ENCODE peak calls at places on chromosomes 6 and 20, in seven cellular contexts. I is transverse colon; E is CD4-positive, CD25-positive, alpha-beta regulatory T cell; K is mucosa of descending colon; D is tibial artery; W is neural progenitor cell; S is upper lobe of right lung. F is an unnamed sample. For H3K4me1, the result is how much of the 10 kb centered on the place peaks cover.

GRCh38 chr20:62577447-62577846 is 64.9 kb upstream of the SLCO4A1 start:
- DNase-seq in W (no peak), E (no peak), K (no peak), I (peak), D (no peak), S (no peak), F (no peak)

GRCh38 chr6:151160869-151161268 is 78.9 kb upstream of the AKAP12 start:
- DNase-seq in E (no peak), K (no peak), I (no peak), W (no peak), D (no peak), S (peak), F (peak)

GRCh38 chr6:143405381-143406154 is 44.9 kb downstream of the ADAT2 start:
- DNase-seq in K (no peak), E (no peak), D (no peak), I (no peak), S (no peak), W (no peak), F (no peak)

GRCh38 chr20:22526512-22527012 is 57.8 kb downstream of the FOXA2 start:
- DNase-seq in K (no peak), I (no peak), S (no peak), D (no peak), W (no peak), E (no peak), F (no peak)

GRCh38 chr20:60627751-60628565 is 624.1 kb upstream of the CDH4 start:
- DNase-seq in S (no peak), D (no peak), W (peak), E (no peak), K (no peak), I (no peak), F (peak)

GRCh38 chr6:35213824-35214756 is at the start of gene SCUBE3:
- DNase-seq in I (no peak), K (no peak), E (no peak), D (no peak), W (peak), S (peak), F (no peak)

GRCh38 chr6:133079901-133080300 is 161.3 kb upstream of the EYA4 start:
- DNase-seq in W (no peak), I (no peak), K (no peak), D (no peak), S (no peak), E (no peak), F (no peak)

GRCh38 chr6:169854813-169855212 is 103.4 kb downstream of the ERMARD start:
- DNase-seq in W (no peak), S (no peak), E (no peak), D (no peak), K (no peak), I (no peak), F (no peak)

GRCh38 chr20:7911586-7912330 is 28.5 kb downstream of the HAO1 start:
- DNase-seq in I (no peak), W (no peak), K (no peak), S (no peak), D (no peak), E (no peak), F (no peak)

DNA sequence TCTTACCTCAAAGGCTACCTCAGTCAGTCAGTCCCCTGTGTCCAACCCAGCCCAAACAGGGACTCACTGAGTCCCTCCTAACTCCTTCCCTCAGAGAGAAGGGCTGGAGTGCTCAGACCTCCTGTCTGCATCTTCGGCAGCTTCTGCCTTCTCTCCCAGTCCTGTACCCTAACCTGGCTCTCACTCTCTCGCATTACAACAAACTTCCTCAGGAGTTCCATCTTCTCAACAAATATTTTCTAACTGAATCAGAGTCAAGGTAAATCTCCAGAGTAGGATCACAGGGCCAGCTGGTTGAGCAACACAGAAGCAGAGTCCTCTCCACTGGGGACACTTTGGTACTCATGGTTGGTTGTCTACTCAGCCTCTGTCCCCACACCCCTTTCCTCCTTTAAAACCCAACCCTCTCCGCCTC is 92.3 kb downstream of the MRPL14 start:
- DNase-seq in D (no peak), I (no peak), E (no peak), K (no peak), S (peak), W (no peak), F (no peak)
- H3K4me3 ChIP-seq in D (no peak), I (no peak), E (no peak), K (no peak), S (no peak), W (no peak), F (no peak)

DNA sequence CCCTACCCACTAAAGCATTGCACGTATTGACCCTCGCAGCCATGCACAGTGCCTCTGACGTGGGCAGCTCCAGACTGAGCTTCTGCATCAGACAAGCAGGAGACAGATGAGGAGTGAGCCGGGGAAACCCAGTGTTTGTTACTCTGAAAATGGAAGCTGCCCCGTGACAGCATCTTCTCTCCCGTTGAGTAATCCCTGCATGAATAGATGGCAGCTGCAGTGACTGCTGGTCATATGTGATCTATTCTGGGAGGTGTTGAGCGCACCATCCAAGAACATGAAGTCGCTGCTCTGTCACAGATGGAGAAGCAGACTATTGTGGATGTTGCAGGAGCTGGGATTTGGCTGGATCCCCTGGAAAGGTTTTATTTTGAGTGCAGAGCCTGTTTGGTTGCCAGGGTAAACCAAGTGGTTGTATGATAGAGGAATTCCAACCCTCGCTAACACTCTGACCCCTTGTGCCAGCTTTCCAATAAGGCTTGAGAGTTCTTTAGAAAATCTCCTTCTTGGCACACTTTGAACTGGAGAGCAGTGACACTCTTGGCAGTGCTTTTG is 242.2 kb downstream of the NRN1 start:
- DNase-seq in D (peak), S (no peak), W (no peak), E (no peak), K (no peak), I (no peak), F (no peak)
- H3K4me1 ChIP-seq in D (under half), S (under half), W (under half), E (under half), K (under half), I (under half), F (under half)

DNA sequence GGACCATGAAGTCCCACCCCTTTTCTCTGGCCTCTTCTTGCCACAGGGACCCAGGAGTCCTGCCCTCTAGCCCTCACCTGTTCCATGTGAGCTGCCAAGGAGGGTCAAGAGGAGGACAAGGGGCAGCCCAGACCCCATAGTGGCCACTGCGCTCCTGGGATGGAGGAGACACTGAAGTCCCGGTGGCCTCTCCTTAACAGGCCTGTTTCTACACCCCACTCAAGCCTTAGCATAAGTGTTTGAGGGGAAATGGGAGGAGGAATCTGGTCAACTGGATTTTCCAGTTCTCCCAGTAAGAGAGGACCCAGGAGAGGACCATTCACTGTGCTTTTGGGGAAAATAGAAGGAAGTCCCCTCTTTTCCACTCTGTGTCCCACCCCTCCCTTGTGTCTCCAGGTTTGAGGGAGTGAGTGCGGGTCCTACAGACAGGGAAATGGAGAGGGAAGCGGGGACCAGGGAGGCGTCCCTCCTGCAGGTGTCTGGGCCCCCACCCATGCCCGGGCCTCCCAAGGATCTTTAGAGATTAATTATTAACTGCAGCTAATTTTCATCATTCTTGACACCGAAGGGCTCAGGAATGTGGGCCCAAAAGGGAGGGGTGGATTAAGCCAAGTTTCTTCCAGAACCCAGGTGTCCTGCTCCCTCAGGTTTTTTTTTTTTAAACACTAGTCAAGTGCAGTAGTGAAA is at the start of gene SFTA2:
- DNase-seq in S (peak), W (no peak), E (no peak), K (no peak), D (no peak), I (no peak), F (peak)
- H3K4me3 ChIP-seq in S (peak), W (no peak), E (no peak), K (no peak), D (no peak), I (no peak), F (no peak)

GRCh38 chr20:17808357-17808756 is 108.6 kb downstream of the BANF2 start:
- DNase-seq in I (no peak), W (no peak), D (peak), S (no peak), E (no peak), K (no peak), F (no peak)

GRCh38 chr20:17808782-17809181 is 109.0 kb downstream of the BANF2 start:
- DNase-seq in D (peak), W (no peak), E (no peak), I (no peak), K (no peak), S (no peak), F (no peak)

GRCh38 chr20:17807670-17808069 is 107.9 kb downstream of the BANF2 start:
- DNase-seq in I (no peak), E (no peak), D (no peak), K (no peak), W (no peak), S (no peak), F (no peak)

GRCh38 chr20:17806107-17806506 is 106.3 kb downstream of the BANF2 start:
- DNase-seq in S (no peak), K (no peak), E (no peak), D (peak), I (no peak), W (no peak), F (no peak)

DNA sequence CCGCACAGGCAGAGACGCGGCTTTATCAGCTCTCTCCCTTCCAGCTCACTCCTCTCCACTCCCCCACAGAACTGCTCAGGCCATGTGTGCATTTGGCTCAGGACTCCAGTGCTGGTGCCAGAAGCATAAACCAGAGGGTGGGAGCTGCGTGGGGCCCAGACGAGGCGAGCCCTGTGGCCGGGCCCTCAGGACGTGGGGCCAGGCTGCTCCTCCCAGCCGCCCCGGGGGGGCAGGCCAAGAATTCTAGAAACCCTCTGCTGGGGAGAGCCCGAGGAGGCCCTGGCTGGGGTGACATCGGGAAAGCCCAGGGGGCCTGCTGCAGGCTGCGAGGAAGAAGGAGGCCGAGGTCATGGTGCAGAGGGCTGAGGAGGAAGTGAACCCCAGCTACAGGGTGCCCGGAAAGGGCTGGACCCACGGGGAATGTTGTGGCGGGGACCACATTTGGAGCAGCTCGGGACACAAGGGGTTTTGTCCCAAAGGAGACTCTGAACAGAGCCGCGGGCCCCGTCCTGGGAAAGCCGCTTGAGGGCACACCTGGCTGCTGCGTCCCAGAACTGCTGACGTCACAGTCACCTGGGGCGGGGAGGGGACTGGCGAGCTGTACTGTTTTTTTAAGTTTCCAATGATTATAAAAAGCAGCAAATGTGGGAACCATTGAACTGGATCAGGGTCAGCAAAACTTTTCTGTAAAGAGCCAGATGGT is 107.1 kb downstream of the BANF2 start:
- DNase-seq in E (no peak), S (no peak), W (no peak), K (peak), D (peak), I (peak), F (no peak)
- H3K4me1 ChIP-seq in E (under half), S (under half), W (under half), K (under half), D (under half), I (under half), F (under half)

GRCh38 chr20:49569403-49570115 is 1.6 kb upstream of the PTGIS start:
- DNase-seq in K (no peak), W (peak), S (no peak), D (no peak), E (no peak), I (no peak), F (peak)

GRCh38 chr20:49567421-49568256 is at the start of gene PTGIS:
- DNase-seq in I (no peak), E (no peak), D (no peak), K (no peak), W (peak), S (no peak), F (peak)

GRCh38 chr20:49563015-49563980 is 4.6 kb downstream of the PTGIS start:
- DNase-seq in S (no peak), E (no peak), D (no peak), K (no peak), W (no peak), I (no peak), F (no peak)

GRCh38 chr20:49568491-49569151 is 684 bp upstream of the PTGIS start:
- DNase-seq in K (no peak), E (no peak), S (no peak), I (no peak), D (no peak), W (peak), F (no peak)

DNA sequence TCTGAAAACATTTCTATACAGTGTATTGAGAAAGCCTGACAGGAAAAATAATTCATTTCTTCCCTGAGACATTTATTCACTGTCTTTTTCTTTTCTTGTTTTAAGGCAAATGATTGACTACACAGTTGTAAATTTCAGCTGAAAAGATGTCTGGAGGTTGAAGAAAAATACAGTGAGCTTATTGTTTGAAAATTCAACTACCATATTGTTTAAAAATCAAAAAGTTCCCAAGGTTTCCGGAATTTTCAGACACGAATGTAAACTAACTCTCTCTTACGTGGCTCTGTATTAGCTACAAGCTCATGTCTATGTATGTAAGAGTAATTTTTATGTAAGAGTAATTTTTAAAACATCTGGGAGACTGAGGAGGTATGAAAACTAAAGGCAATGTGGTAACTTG is 1.5 kb downstream of the PTGIS start:
- DNase-seq in K (no peak), D (no peak), I (no peak), W (no peak), S (no peak), E (no peak), F (no peak)
- H3K4me3 ChIP-seq in K (no peak), D (peak), I (peak), W (peak), S (peak), E (no peak), F (no peak)

DNA sequence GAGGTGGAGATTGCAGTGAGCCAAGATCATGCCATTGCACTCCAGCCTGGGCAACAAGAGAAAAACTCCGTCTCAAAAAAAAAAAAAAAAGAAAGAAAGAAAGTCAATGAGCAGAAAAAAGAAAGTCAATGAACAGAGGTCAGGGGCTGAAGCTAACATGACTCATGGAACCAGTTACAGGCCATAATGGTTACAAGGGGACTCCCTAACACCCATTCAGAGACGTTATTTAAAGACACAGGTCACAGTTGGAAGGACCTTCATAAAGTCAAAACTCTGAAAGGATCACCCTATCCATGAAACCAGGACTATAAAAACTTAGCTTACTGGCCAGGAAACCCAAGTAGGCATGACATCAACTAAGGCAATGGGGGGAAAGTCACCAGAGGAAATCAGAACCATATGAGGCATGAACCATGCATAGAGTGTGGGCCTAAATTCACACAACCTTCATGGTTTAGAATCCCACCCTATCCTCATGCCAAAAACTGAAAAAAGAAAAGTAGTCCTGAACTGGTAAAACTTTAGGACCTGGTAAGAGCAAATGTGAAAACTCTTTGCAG is 18.2 kb downstream of the FBXL4 start:
- DNase-seq in E (no peak), S (no peak), D (no peak), K (no peak), I (no peak), W (no peak), F (no peak)
- H3K4me1 ChIP-seq in E (under half), S (under half), D (under half), K (under half), I (under half), W (under half), F (under half)

F was measured in Caco-2.